ENCODE peak calls at places on chromosomes 13 and 19, in six cellular contexts. L is upper lobe of right lung, M is HL-60, C is Karpas-422, I is WERI-Rb-1, P is PC-3. B is an unnamed sample.

GRCh38 chr13:92802776-92803175 is 423.8 kb upstream of the GPC6 start:
- DNase-seq in M (no peak), C (no peak), L (no peak), P (peak; percentile 4), I (no peak), B (no peak)

GRCh38 chr13:27251166-27252088 is at the start of gene RPL21:
- DNase-seq in P (peak; percentile 90), I (peak; percentile 97), C (peak; percentile 98), M (peak; percentile 98), L (peak; percentile 98), B (peak; percentile 97)

GRCh38 chr13:109862627-109863026 is 76.2 kb upstream of the IRS2 start:
- DNase-seq in L (no peak), P (peak; percentile 89), C (no peak), I (no peak), M (no peak), B (no peak)

GRCh38 chr13:100673831-100674362 is 698 bp downstream of the TMTC4 start:
- DNase-seq in L (peak; percentile 76), M (peak; percentile 39), P (peak; percentile 70), C (peak; percentile 66), I (peak; percentile 38), B (peak; percentile 58)

GRCh38 chr19:29593869-29594268 is 12.2 kb upstream of the POP4 start:
- DNase-seq in M (no peak), C (no peak), L (no peak), P (no peak), I (no peak), B (no peak)

GRCh38 chr19:18070181-18070580 is 16.6 kb downstream of the IL12RB1 start:
- DNase-seq in P (no peak), M (no peak), L (no peak), I (no peak), C (no peak), B (no peak)

GRCh38 chr13:51818771-51819511 is 15.0 kb upstream of the DHRS12 start:
- DNase-seq in L (no peak), I (no peak), M (no peak), P (no peak), C (no peak), B (peak; percentile 79)

GRCh38 chr19:4206818-4207484 is 22.4 kb upstream of the EBI3 start:
- DNase-seq in L (no peak), M (no peak), C (peak; percentile 72), P (no peak), I (peak; percentile 63), B (no peak)

GRCh38 chr13:100533588-100534041 is 55.0 kb downstream of the GGACT start:
- DNase-seq in M (no peak), L (no peak), I (no peak), P (no peak), C (no peak), B (no peak)

GRCh38 chr13:26600345-26600761 is 42.9 kb downstream of the WASF3 start:
- DNase-seq in L (no peak), P (no peak), M (no peak), C (no peak), I (peak; percentile 38), B (no peak)

GRCh38 chr13:39385154-39385553 is 217.8 kb downstream of the LHFPL6 start:
- DNase-seq in L (no peak), P (no peak), I (no peak), C (no peak), M (no peak), B (no peak)

GRCh38 chr13:72726721-72727416 is 560 bp downstream of the MZT1 start:
- DNase-seq in P (peak; percentile 6), L (peak; percentile 78), I (peak; percentile 66), C (peak; percentile 81), M (peak; percentile 47), B (peak; percentile 52)

GRCh38 chr19:1237754-1238372 is at the start of gene CBARP:
- DNase-seq in I (no peak), M (no peak), L (peak; percentile 66), C (peak; percentile 85), P (peak; percentile 35), B (no peak)

GRCh38 chr19:12513531-12514061 is 29.0 kb upstream of the ZNF709 start:
- DNase-seq in I (no peak), C (no peak), M (no peak), L (no peak), P (no peak), B (peak; percentile 56)

GRCh38 chr13:64029343-64030093 is 2613.9 kb upstream of the PCDH20 start:
- DNase-seq in C (no peak), L (peak; percentile 67), I (no peak), P (no peak), M (no peak), B (no peak)

GRCh38 chr13:102190930-102191329 is 210.9 kb downstream of the FGF14 start:
- DNase-seq in L (no peak), C (no peak), P (no peak), M (no peak), I (no peak), B (no peak)

GRCh38 chr19:57558525-57558924 is 1.1 kb downstream of the ZNF550 start:
- DNase-seq in I (peak; percentile 19), M (no peak), C (no peak), L (no peak), P (peak; percentile 8), B (no peak)

GRCh38 chr13:76991796-76992547 is at the start of gene CLN5:
- DNase-seq in P (peak; percentile 89), C (peak; percentile 98), M (peak; percentile 81), L (peak; percentile 98), I (peak; percentile 87), B (peak; percentile 95)

GRCh38 chr19:5929646-5930045 is 15.6 kb downstream of the CAPS start:
- DNase-seq in L (no peak), M (no peak), I (no peak), P (no peak), C (no peak), B (no peak)

GRCh38 chr13:38340624-38341023 is 9.0 kb upstream of the UFM1 start:
- DNase-seq in I (no peak), M (no peak), C (no peak), P (no peak), L (no peak), B (no peak)

GRCh38 chr19:35509861-35510625 is 3.4 kb downstream of the DMKN start:
- DNase-seq in P (peak; percentile 89), I (peak; percentile 81), M (peak; percentile 20), L (peak; percentile 94), C (peak; percentile 89), B (peak; percentile 76)

GRCh38 chr19:4288091-4288777 is 9.2 kb downstream of the SHD start:
- DNase-seq in I (no peak), M (no peak), C (peak; percentile 29), P (peak; percentile 9), L (no peak), B (no peak)

GRCh38 chr13:40550130-40550529 is 116.3 kb downstream of the FOXO1 start:
- DNase-seq in C (no peak), I (no peak), M (no peak), P (no peak), L (no peak), B (no peak)

GRCh38 chr19:8498295-8498694 is 4.1 kb downstream of the PRAM1 start:
- DNase-seq in I (no peak), C (no peak), M (no peak), L (no peak), P (no peak), B (no peak)

GRCh38 chr13:50715402-50716146 is 127.9 kb downstream of the DLEU7 start:
- DNase-seq in P (no peak), C (no peak), M (peak; percentile 89), L (peak; percentile 78), I (no peak), B (peak; percentile 55)

GRCh38 chr19:6717036-6717435 is 3.4 kb downstream of the C3 start:
- DNase-seq in C (no peak), M (no peak), P (no peak), I (no peak), L (no peak), B (no peak)

GRCh38 chr13:49620170-49620621 is 8.1 kb upstream of the ARL11 start:
- DNase-seq in C (peak; percentile 81), P (no peak), L (no peak), M (no peak), I (no peak), B (no peak)
- H3K4me3 ChIP-seq in C (peak overlapping the region; percentile 67), P (no peak overlapping the region), L (no peak overlapping the region), M (no peak overlapping the region), I (no peak overlapping the region), B (no peak overlapping the region)

DNA sequence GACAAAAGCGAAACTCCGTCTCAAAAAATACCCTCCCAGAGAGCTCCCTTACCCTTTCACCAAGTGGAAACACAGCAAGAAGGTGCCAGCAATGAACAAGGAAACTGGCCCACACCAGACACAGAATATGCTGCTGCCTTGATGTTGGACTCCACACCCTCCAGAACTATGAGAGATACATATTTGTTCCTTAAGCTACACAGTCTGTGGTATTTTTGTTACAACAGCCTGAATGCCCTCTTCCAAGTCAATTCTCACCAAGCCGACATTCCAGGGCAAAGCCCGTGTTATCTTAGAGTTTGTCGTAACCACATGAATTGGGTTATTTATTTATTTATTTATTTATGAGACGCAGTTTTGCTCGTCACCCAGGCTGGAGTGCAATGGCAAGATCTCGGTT is 14.9 kb downstream of the FGF21 start:
- DNase-seq in P (no peak), C (no peak), L (no peak), I (no peak), M (no peak), B (no peak)
- H3K27me3 ChIP-seq in P (no peaks in the 10 kb centered on the region), C (no peaks in the 10 kb centered on the region), L (no peaks in the 10 kb centered on the region), I (no peaks in the 10 kb centered on the region), M (no peaks in the 10 kb centered on the region), B (no peaks in the 10 kb centered on the region)

GRCh38 chr13:97268772-97269171 is 46.6 kb downstream of the MBNL2 start:
- DNase-seq in I (no peak), M (no peak), C (no peak), P (no peak), L (no peak), B (no peak)

GRCh38 chr13:97264663-97265062 is 42.5 kb downstream of the MBNL2 start:
- DNase-seq in M (no peak), I (no peak), P (no peak), C (no peak), L (no peak), B (no peak)

GRCh38 chr13:97266328-97266727 is 44.2 kb downstream of the MBNL2 start:
- DNase-seq in I (peak; percentile 36), C (no peak), P (no peak), M (no peak), L (peak; percentile 76), B (no peak)

GRCh38 chr13:97267418-97268059 is 45.4 kb downstream of the MBNL2 start:
- DNase-seq in M (no peak), L (no peak), C (no peak), I (no peak), P (no peak), B (no peak)

GRCh38 chr13:97266734-97267417 is 44.7 kb downstream of the MBNL2 start:
- DNase-seq in P (no peak), C (no peak), L (no peak), M (no peak), I (no peak), B (no peak)
- H3K4me3 ChIP-seq in P (no peak overlapping the region), C (no peak overlapping the region), L (no peak overlapping the region), M (no peak overlapping the region), I (no peak overlapping the region), B (no peak overlapping the region)

GRCh38 chr19:51530616-51531015 is 854 bp downstream of the SIGLEC6 start:
- DNase-seq in I (no peak), M (no peak), L (no peak), P (no peak), C (no peak), B (no peak)
- H3K27me3 ChIP-seq in I (peaks cover 93% of the 10 kb centered on the region), M (no peaks in the 10 kb centered on the region), L (peaks cover 3% of the 10 kb centered on the region), P (peaks cover 100% of the 10 kb centered on the region), C (no peaks in the 10 kb centered on the region), B (peaks cover 2% of the 10 kb centered on the region)

B was measured in psoas muscle.